ENCODE peak calls at places on chromosomes 13 and 19, in ten cellular contexts. O is coronary artery, Q is HFFc6, E is ovary, P is colonic mucosa, Z is B cell, M is choroid plexus epithelial cell, J is heart right ventricle, U is stomach, H is AG04449. X is an unnamed sample.

GRCh38 chr19:2252481-2253105 is 3.5 kb downstream of the AMH start:
- DNase-seq in O (no peak), Q (no peak), E (no peak), P (no peak), Z (no peak), M (no peak), J (no peak), U (no peak), H (no peak), X (no peak)

GRCh38 chr19:36081385-36081784 is 26.7 kb downstream of the WDR62 start:
- DNase-seq in O (no peak), Q (no peak), E (no peak), P (no peak), Z (no peak), M (peak; percentile 18), J (no peak), U (no peak), H (no peak), X (no peak)

GRCh38 chr13:40352385-40352778 is 314.1 kb downstream of the FOXO1 start:
- DNase-seq in O (no peak), Q (no peak), E (peak; percentile 35), P (no peak), Z (no peak), M (peak; percentile 45), J (peak; percentile 18), U (no peak), H (no peak), X (no peak)

GRCh38 chr13:48783181-48783630 is 129.5 kb downstream of the CYSLTR2 start:
- DNase-seq in O (no peak), Q (peak; percentile 97), E (peak; percentile 43), P (peak; percentile 67), Z (no peak), M (peak; percentile 100), J (peak; percentile 65), U (peak; percentile 70), H (peak; percentile 94), X (no peak)

GRCh38 chr13:103036268-103036667 is 29.9 kb downstream of the SLC10A2 start:
- DNase-seq in O (no peak), Q (no peak), E (no peak), P (no peak), Z (no peak), M (no peak), J (no peak), U (no peak), H (no peak), X (no peak)

GRCh38 chr19:1163934-1164683 is 10.0 kb downstream of the SBNO2 start:
- DNase-seq in O (no peak), Q (no peak), E (no peak), P (no peak), Z (no peak), M (no peak), J (no peak), U (no peak), H (no peak), X (no peak)

GRCh38 chr19:29764322-29764721 is 47.5 kb upstream of the CCNE1 start:
- DNase-seq in O (no peak), Q (no peak), E (no peak), P (no peak), Z (no peak), M (no peak), J (no peak), U (no peak), H (no peak), X (no peak)

GRCh38 chr19:9054768-9055167 is 32.1 kb upstream of the OR1M1 start:
- DNase-seq in O (no peak), Q (no peak), E (no peak), P (no peak), Z (no peak), M (no peak), J (no peak), U (no peak), H (no peak), X (no peak)

GRCh38 chr13:41694902-41695301 is 237.6 kb downstream of the RGCC start:
- DNase-seq in O (peak; percentile 79), Q (peak; percentile 92), E (peak; percentile 68), P (peak; percentile 32), Z (no peak), M (peak; percentile 95), J (peak; percentile 21), U (no peak), H (peak; percentile 82), X (no peak)

GRCh38 chr13:50123862-50124535 is 108.8 kb downstream of the KCNRG start:
- DNase-seq in O (peak; percentile 96), Q (peak; percentile 88), E (no peak), P (peak; percentile 74), Z (peak; percentile 76), M (peak; percentile 98), J (peak; percentile 97), U (peak; percentile 79), H (peak; percentile 87), X (no peak)

GRCh38 chr19:43554317-43554895 is 20.9 kb downstream of the XRCC1 start:
- DNase-seq in O (no peak), Q (no peak), E (no peak), P (no peak), Z (no peak), M (no peak), J (no peak), U (no peak), H (no peak), X (no peak)

GRCh38 chr19:43552616-43553015 is 19.6 kb downstream of the ZNF575 start:
- DNase-seq in O (no peak), Q (no peak), E (no peak), P (no peak), Z (no peak), M (no peak), J (no peak), U (no peak), H (no peak), X (no peak)

GRCh38 chr19:43553656-43554055 is 20.7 kb downstream of the ZNF575 start:
- DNase-seq in O (no peak), Q (no peak), E (no peak), P (no peak), Z (no peak), M (no peak), J (no peak), U (no peak), H (no peak), X (no peak)

GRCh38 chr19:43552198-43552450 is 19.1 kb downstream of the ZNF575 start:
- DNase-seq in O (no peak), Q (no peak), E (no peak), P (no peak), Z (no peak), M (no peak), J (no peak), U (no peak), H (no peak), X (no peak)

DNA sequence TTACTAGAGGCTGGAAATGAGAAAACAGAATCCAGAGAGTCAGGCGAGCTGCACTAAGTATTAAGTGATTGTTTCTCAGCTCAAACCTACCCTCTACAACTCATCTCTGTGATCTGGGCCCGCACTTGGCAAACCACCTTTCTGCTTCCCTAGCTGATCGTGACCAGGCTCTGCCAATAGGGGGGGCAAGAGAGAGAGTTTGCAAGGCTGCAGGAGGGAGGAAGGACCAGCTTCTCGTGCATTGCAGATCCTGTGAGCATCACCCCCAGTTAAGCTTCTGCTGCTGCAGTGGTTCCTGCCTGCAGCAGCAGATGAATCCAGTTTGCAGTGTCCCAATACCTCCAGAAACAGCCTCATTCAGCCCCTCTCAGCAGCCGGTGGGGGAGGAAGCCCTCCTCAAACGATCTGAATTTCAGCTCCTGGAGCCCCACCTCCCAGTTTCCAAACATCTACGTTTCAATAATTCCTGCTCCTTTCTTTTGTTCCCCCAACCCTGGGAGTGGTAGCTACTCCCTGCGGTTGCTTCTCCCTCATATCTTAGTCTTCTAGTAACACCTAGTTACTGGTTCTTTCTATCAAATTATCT is 20.0 kb downstream of the XRCC1 start:
- DNase-seq in O (no peak), Q (peak; percentile 50), E (peak; percentile 29), P (peak; percentile 86), Z (peak; percentile 81), M (peak; percentile 87), J (no peak), U (peak; percentile 78), H (peak; percentile 17), X (peak; percentile 89)
- TF ChIP-seq CTCF in O (peak; percentile 23), Q (peak; percentile 83), E (no peak), P (peak; percentile 67), Z (peak; percentile 83), M (peak; percentile 97), J (peak; percentile 72), U (peak; percentile 63), H (peak; percentile 91), X (peak; percentile 75)

GRCh38 chr19:44512326-44513298 is 12.3 kb upstream of the ZNF180 start:
- DNase-seq in O (no peak), Q (peak; percentile 54), E (no peak), P (peak; percentile 49), Z (no peak), M (peak; percentile 71), J (no peak), U (no peak), H (no peak), X (no peak)
- TF ChIP-seq CTCF in O (no peak), Q (peak; percentile 82), E (no peak), P (no peak), Z (no peak), M (peak; percentile 77), J (peak; percentile 38), U (no peak), H (peak; percentile 54), X (peak; percentile 34)

GRCh38 chr19:58021541-58022282 is 12.1 kb upstream of the ZSCAN1 start:
- DNase-seq in O (no peak), Q (no peak), E (peak; percentile 46), P (peak; percentile 64), Z (peak; percentile 61), M (peak; percentile 55), J (no peak), U (no peak), H (no peak), X (no peak)
- TF ChIP-seq CTCF in O (peak; percentile 50), Q (peak; percentile 58), E (no peak), P (peak; percentile 25), Z (peak; percentile 59), M (peak; percentile 54), J (peak; percentile 90), U (peak; percentile 44), H (peak; percentile 17), X (peak; percentile 16)

GRCh38 chr13:33129094-33129832 is 113.0 kb downstream of the KL start:
- DNase-seq in O (no peak), Q (no peak), E (no peak), P (no peak), Z (no peak), M (no peak), J (peak; percentile 64), U (no peak), H (no peak), X (no peak)

GRCh38 chr13:33129886-33130285 is 113.7 kb downstream of the KL start:
- DNase-seq in O (no peak), Q (no peak), E (no peak), P (no peak), Z (no peak), M (no peak), J (no peak), U (no peak), H (no peak), X (no peak)

GRCh38 chr13:33125821-33126570 is 109.8 kb downstream of the KL start:
- DNase-seq in O (no peak), Q (peak; percentile 94), E (peak; percentile 77), P (no peak), Z (no peak), M (peak; percentile 99), J (peak; percentile 41), U (no peak), H (peak; percentile 87), X (no peak)

GRCh38 chr13:33128134-33128533 is 111.9 kb downstream of the KL start:
- DNase-seq in O (no peak), Q (no peak), E (no peak), P (no peak), Z (no peak), M (no peak), J (no peak), U (no peak), H (no peak), X (no peak)

GRCh38 chr13:33126909-33127607 is 110.8 kb downstream of the KL start:
- DNase-seq in O (no peak), Q (peak; percentile 35), E (no peak), P (no peak), Z (no peak), M (no peak), J (peak; percentile 64), U (no peak), H (no peak), X (no peak)
- TF ChIP-seq CTCF in O (no peak), Q (peak; percentile 37), E (no peak), P (no peak), Z (no peak), M (no peak), J (peak; percentile 44), U (no peak), H (no peak), X (no peak)

X was measured in osteocyte.